ENCODE peak calls at places on chromosome 14, in four cellular contexts. P is ovary, I is heart left ventricle, Q is mucosa of descending colon. L is an unnamed sample.

GRCh38 chr14:36279306-36280244 is 40.9 kb downstream of the MBIP start:
- DNase-seq in Q (no peak), I (no peak), P (no peak), L (no peak)

GRCh38 chr14:73746540-73747385 is 32.6 kb upstream of the PNMA1 start:
- DNase-seq in Q (no peak), P (peak; percentile 27), I (no peak), L (no peak)

GRCh38 chr14:74380172-74380571 is 31.9 kb downstream of the VRTN start:
- DNase-seq in Q (no peak), I (no peak), P (no peak), L (no peak)

GRCh38 chr14:50533806-50534205 is 1.4 kb upstream of the MAP4K5 start:
- DNase-seq in I (no peak), P (no peak), Q (no peak), L (no peak)

GRCh38 chr14:21510735-21511657 is at the start of gene METTL3:
- DNase-seq in I (peak; percentile 98), Q (peak; percentile 99), P (peak; percentile 97), L (peak; percentile 91)

GRCh38 chr14:74582910-74583581 is 29.0 kb downstream of the LTBP2 start:
- DNase-seq in P (peak; percentile 50), Q (no peak), I (no peak), L (no peak)

GRCh38 chr14:23153891-23154796 is 29.3 kb downstream of the SLC7A8 start:
- DNase-seq in P (peak; percentile 95), I (peak; percentile 89), Q (peak; percentile 86), L (no peak)

GRCh38 chr14:54735424-54735823 is 167.2 kb downstream of the GCH1 start:
- DNase-seq in Q (no peak), P (no peak), I (no peak), L (no peak)

GRCh38 chr14:105944632-105945610 is 418.5 kb downstream of the TMEM121 start:
- DNase-seq in I (peak; percentile 38), P (peak; percentile 51), Q (peak; percentile 81), L (peak; percentile 68)

GRCh38 chr14:62667515-62667914 is 377.7 kb downstream of the KCNH5 start:
- DNase-seq in Q (no peak), P (no peak), I (no peak), L (no peak)

GRCh38 chr14:32998433-32998832 is 59.8 kb downstream of the NPAS3 start:
- DNase-seq in Q (peak; percentile 28), P (no peak), I (no peak), L (no peak)

GRCh38 chr14:92513204-92513965 is at the start of gene RIN3:
- DNase-seq in I (peak; percentile 77), P (peak; percentile 59), Q (peak; percentile 63), L (peak; percentile 55)

GRCh38 chr14:93619176-93619793 is 169.0 kb downstream of the PRIMA1 start:
- DNase-seq in I (no peak), Q (peak; percentile 56), P (no peak), L (no peak)

GRCh38 chr14:92510972-92511371 is 2.6 kb upstream of the RIN3 start:
- DNase-seq in Q (peak; percentile 37), P (no peak), I (no peak), L (no peak)

GRCh38 chr14:21940887-21941855 is 267.6 kb upstream of the OR4E1 start:
- DNase-seq in P (no peak), Q (peak; percentile 25), I (no peak), L (no peak)

GRCh38 chr14:49589387-49589786 is 3.2 kb upstream of the RPS29 start:
- DNase-seq in I (no peak), Q (no peak), P (no peak), L (no peak)

GRCh38 chr14:29810657-29811056 is 117.0 kb downstream of the PRKD1 start:
- DNase-seq in Q (no peak), I (no peak), P (no peak), L (no peak)

GRCh38 chr14:63051966-63052365 is 6.7 kb upstream of the KCNH5 start:
- DNase-seq in P (no peak), Q (no peak), I (no peak), L (no peak)

GRCh38 chr14:21723431-21724045 is 49.9 kb upstream of the OR4E1 start:
- DNase-seq in Q (peak; percentile 26), I (no peak), P (no peak), L (no peak)

GRCh38 chr14:56342419-56342901 is 224.2 kb downstream of the PELI2 start:
- DNase-seq in Q (no peak), P (no peak), I (no peak), L (no peak)

GRCh38 chr14:91367173-91368171 is 50.1 kb downstream of the CCDC88C start:
- DNase-seq in Q (peak; percentile 51), P (no peak), I (no peak), L (peak; percentile 56)

GRCh38 chr14:87883750-87884149 is 109.2 kb downstream of the GALC start:
- DNase-seq in Q (no peak), I (no peak), P (no peak), L (no peak)

DNA sequence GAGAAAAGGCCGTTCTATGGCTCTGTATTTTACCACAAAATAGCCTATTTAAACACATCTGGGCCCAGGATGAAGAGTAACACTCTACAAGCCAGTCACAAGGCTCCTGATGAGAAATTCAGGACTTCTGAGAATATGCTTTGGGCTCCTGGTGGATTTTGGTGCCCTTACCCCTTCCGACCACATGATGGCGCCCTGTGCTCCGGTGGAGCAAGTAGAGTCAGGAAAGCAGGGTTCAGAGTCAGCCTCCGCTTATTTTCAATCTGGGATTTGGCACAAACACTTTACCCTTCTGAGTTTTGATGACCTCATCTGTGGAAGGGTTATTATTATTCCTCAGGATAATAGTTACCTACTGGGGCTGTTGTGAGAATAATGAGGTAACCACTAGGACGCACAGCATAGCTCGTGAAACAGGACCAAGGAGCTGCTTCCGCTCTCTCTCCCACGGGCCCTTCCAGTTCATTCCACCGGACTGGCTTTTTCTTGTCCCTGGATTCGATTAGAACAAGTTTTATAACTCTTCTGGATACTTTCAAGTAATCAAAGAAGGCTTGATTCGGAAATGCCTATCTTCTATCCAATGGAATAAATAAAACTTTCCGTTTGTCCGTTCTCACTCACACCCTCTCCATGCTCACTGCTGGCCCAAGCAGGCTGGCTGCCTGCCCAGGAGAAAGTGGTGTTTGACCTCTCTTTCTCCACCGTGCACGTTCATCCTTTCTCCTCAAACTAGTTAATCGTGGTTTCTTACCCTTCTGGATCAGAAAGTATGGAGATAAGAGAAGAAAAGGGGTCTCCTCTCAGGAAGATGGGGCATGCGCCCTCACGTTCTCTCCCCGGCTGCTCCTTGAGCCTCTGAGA is 104.6 kb downstream of the GALC start:
- DNase-seq in P (no peak), I (no peak), Q (peak; percentile 6), L (no peak)
- TF ChIP-seq CTCF in P (no peak), I (peak; percentile 39), Q (no peak), L (no peak)

GRCh38 chr14:46259536-46259935 is 392.0 kb downstream of the RPL10L start:
- DNase-seq in P (no peak), I (no peak), Q (no peak), L (no peak)
- TF ChIP-seq CTCF in P (no peak), I (no peak), Q (no peak), L (no peak)

DNA sequence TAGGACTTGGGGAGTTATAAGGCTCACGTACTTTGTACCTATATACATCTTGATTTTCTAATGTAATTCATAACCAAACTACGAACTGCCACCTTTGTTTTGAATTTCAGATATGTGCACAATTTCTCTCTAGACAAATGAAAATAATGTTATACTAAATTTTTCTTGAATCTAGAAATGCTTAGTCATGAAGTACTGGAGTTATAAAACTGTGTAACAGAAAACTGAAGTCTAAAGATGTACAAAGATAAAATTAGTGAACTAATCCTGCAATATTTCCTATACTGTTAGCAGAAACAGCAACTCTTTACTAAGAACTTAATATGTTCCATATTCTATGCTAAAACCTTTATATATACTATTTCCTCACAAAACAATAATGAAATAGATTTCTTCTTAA is 15.5 kb downstream of the SEC23A start:
- DNase-seq in P (no peak), I (no peak), Q (no peak), L (no peak)
- TF ChIP-seq CTCF in P (no peak), I (no peak), Q (no peak), L (no peak)

DNA sequence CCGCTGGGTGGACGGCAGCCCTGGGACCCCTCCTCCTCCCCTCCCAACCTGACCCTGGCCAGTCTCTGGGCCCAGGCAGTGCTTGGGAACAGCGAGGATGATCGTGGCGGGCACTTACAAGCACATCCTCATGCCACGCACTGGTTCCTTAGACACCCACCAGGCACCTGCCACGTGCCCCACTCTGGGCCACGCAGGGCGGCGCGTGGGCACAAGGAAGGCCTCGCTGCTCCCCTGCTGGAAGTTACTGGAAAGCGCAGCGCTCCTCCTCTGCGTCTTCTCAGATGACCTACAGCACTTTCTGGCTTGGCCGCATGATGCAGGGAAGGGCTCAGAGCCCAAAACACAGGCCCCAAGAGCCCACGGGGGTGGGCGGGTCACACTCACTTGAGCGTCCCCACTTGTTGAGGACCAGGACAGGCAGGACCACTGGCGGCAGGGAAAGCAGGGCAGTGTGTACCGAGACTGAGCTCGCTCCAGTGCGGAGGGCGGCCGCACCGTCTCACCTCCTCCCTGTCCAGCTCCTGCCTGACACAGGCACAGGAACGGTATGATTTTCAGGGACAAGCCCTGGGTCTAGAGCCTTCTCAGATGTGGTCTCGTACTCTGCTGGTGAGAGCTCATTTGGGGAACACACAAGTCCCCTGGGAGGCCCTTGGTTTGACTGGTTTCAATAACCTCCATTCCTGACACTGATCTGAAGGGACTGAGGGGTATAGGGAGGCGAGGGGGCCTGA is 128.3 kb upstream of the EVL start:
- DNase-seq in Q (no peak), I (no peak), P (no peak), L (no peak)
- TF ChIP-seq CTCF in Q (no peak), I (no peak), P (no peak), L (no peak)

DNA sequence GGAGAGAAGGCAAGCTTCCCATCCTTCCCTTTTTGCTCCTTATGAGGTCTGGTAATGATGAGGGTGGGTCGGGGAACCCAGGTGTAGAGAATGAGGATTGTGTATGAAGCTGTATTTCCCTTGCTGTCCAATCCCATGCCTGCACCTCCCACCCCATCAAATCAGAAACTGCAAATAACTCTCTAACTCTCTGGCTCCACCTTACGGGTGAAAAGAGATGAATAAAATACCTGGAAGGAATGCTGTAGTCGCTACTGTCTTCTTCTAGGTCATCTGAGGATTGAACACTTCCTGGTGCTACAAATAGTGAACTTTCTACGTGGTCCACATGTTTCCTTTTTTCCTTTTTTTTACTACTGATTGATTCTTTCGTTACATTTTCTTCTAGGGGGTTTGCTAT is 38.9 kb upstream of the DICER1 start:
- DNase-seq in P (no peak), I (no peak), Q (peak; percentile 40), L (no peak)
- TF ChIP-seq CTCF in P (no peak), I (peak; percentile 34), Q (no peak), L (no peak)